ENCODE peak calls at places on chromosomes 6 and 20, in ten cellular contexts. One of them, this sample, is unnamed.

GRCh38 chr6:37516076-37516919 is 16.6 kb upstream of the CCDC167 start:
- DNase-seq in fibroblast of the aortic adventitia: no peak
- DNase-seq in OCI-LY7: peak; percentile 59
- DNase-seq in adrenal gland: peak; percentile 78
- DNase-seq in lung: peak; percentile 44
- DNase-seq in tibial artery: no peak
- DNase-seq in CD8-positive, alpha-beta T cell: peak; percentile 81
- DNase-seq in dorsolateral prefrontal cortex: peak; percentile 62
- DNase-seq in NB4: peak; percentile 58
- DNase-seq in left ventricle myocardium inferior: peak; percentile 31
- DNase-seq in this sample: no peak

GRCh38 chr20:9323622-9324021 is 190.8 kb upstream of the LAMP5 start:
- DNase-seq in fibroblast of the aortic adventitia: no peak
- DNase-seq in OCI-LY7: peak; percentile 1
- DNase-seq in adrenal gland: no peak
- DNase-seq in lung: no peak
- DNase-seq in tibial artery: no peak
- DNase-seq in CD8-positive, alpha-beta T cell: no peak
- DNase-seq in dorsolateral prefrontal cortex: peak; percentile 29
- DNase-seq in NB4: no peak
- DNase-seq in left ventricle myocardium inferior: no peak
- DNase-seq in this sample: peak; percentile 9

GRCh38 chr20:32445539-32446273 is 87.6 kb downstream of the ASXL1 start:
- DNase-seq in fibroblast of the aortic adventitia: no peak
- DNase-seq in OCI-LY7: no peak
- DNase-seq in adrenal gland: peak; percentile 19
- DNase-seq in lung: no peak
- DNase-seq in tibial artery: peak; percentile 61
- DNase-seq in CD8-positive, alpha-beta T cell: no peak
- DNase-seq in dorsolateral prefrontal cortex: peak; percentile 37
- DNase-seq in NB4: peak; percentile 87
- DNase-seq in left ventricle myocardium inferior: no peak
- DNase-seq in this sample: no peak

GRCh38 chr20:63895886-63896135 is 885 bp downstream of the DNAJC5 start:
- DNase-seq in fibroblast of the aortic adventitia: peak; percentile 30
- DNase-seq in OCI-LY7: peak; percentile 23
- DNase-seq in adrenal gland: no peak
- DNase-seq in lung: no peak
- DNase-seq in tibial artery: no peak
- DNase-seq in CD8-positive, alpha-beta T cell: no peak
- DNase-seq in dorsolateral prefrontal cortex: no peak
- DNase-seq in NB4: peak; percentile 53
- DNase-seq in left ventricle myocardium inferior: no peak
- DNase-seq in this sample: peak; percentile 27

GRCh38 chr6:36444470-36444869 is 1.7 kb downstream of the KCTD20 start:
- DNase-seq in fibroblast of the aortic adventitia: peak; percentile 98
- DNase-seq in OCI-LY7: no peak
- DNase-seq in adrenal gland: no peak
- DNase-seq in lung: no peak
- DNase-seq in tibial artery: no peak
- DNase-seq in CD8-positive, alpha-beta T cell: no peak
- DNase-seq in dorsolateral prefrontal cortex: no peak
- DNase-seq in NB4: no peak
- DNase-seq in left ventricle myocardium inferior: no peak
- DNase-seq in this sample: peak; percentile 91

GRCh38 chr20:63005862-63006564 is 751 bp downstream of the BHLHE23 start:
- DNase-seq in fibroblast of the aortic adventitia: no peak
- DNase-seq in OCI-LY7: no peak
- DNase-seq in adrenal gland: no peak
- DNase-seq in lung: no peak
- DNase-seq in tibial artery: no peak
- DNase-seq in CD8-positive, alpha-beta T cell: no peak
- DNase-seq in dorsolateral prefrontal cortex: no peak
- DNase-seq in NB4: no peak
- DNase-seq in left ventricle myocardium inferior: no peak
- DNase-seq in this sample: peak; percentile 18

GRCh38 chr6:4819706-4820283 is 43.6 kb downstream of the CDYL start:
- DNase-seq in fibroblast of the aortic adventitia: no peak
- DNase-seq in OCI-LY7: no peak
- DNase-seq in adrenal gland: no peak
- DNase-seq in lung: no peak
- DNase-seq in tibial artery: no peak
- DNase-seq in CD8-positive, alpha-beta T cell: no peak
- DNase-seq in dorsolateral prefrontal cortex: no peak
- DNase-seq in NB4: no peak
- DNase-seq in left ventricle myocardium inferior: no peak
- DNase-seq in this sample: peak; percentile 45

GRCh38 chr6:97026298-97026697 is 101.8 kb downstream of the KLHL32 start:
- DNase-seq in fibroblast of the aortic adventitia: no peak
- DNase-seq in OCI-LY7: no peak
- DNase-seq in adrenal gland: no peak
- DNase-seq in lung: no peak
- DNase-seq in tibial artery: no peak
- DNase-seq in CD8-positive, alpha-beta T cell: no peak
- DNase-seq in dorsolateral prefrontal cortex: no peak
- DNase-seq in NB4: no peak
- DNase-seq in left ventricle myocardium inferior: no peak
- DNase-seq in this sample: no peak

GRCh38 chr6:12034831-12035230 is 22.7 kb downstream of the HIVEP1 start:
- DNase-seq in fibroblast of the aortic adventitia: peak; percentile 23
- DNase-seq in OCI-LY7: no peak
- DNase-seq in adrenal gland: no peak
- DNase-seq in lung: no peak
- DNase-seq in tibial artery: no peak
- DNase-seq in CD8-positive, alpha-beta T cell: no peak
- DNase-seq in dorsolateral prefrontal cortex: no peak
- DNase-seq in NB4: no peak
- DNase-seq in left ventricle myocardium inferior: no peak
- DNase-seq in this sample: no peak

GRCh38 chr6:26576407-26576843 is 20.3 kb upstream of the ABT1 start:
- DNase-seq in fibroblast of the aortic adventitia: no peak
- DNase-seq in OCI-LY7: no peak
- DNase-seq in adrenal gland: no peak
- DNase-seq in lung: no peak
- DNase-seq in tibial artery: no peak
- DNase-seq in CD8-positive, alpha-beta T cell: no peak
- DNase-seq in dorsolateral prefrontal cortex: no peak
- DNase-seq in NB4: peak; percentile 57
- DNase-seq in left ventricle myocardium inferior: no peak
- DNase-seq in this sample: no peak

GRCh38 chr6:16236648-16237199 is 1.7 kb upstream of the GMPR start:
- DNase-seq in fibroblast of the aortic adventitia: peak; percentile 76
- DNase-seq in OCI-LY7: no peak
- DNase-seq in adrenal gland: peak; percentile 75
- DNase-seq in lung: peak; percentile 61
- DNase-seq in tibial artery: no peak
- DNase-seq in CD8-positive, alpha-beta T cell: no peak
- DNase-seq in dorsolateral prefrontal cortex: no peak
- DNase-seq in NB4: peak; percentile 49
- DNase-seq in left ventricle myocardium inferior: no peak
- DNase-seq in this sample: peak; percentile 75

GRCh38 chr6:35365599-35366596 is 23.5 kb downstream of the PPARD start:
- DNase-seq in fibroblast of the aortic adventitia: no peak
- DNase-seq in OCI-LY7: no peak
- DNase-seq in adrenal gland: no peak
- DNase-seq in lung: no peak
- DNase-seq in tibial artery: no peak
- DNase-seq in CD8-positive, alpha-beta T cell: no peak
- DNase-seq in dorsolateral prefrontal cortex: no peak
- DNase-seq in NB4: no peak
- DNase-seq in left ventricle myocardium inferior: no peak
- DNase-seq in this sample: peak; percentile 25

GRCh38 chr6:87925373-87926060 is 122.1 kb upstream of the SPACA1 start:
- DNase-seq in fibroblast of the aortic adventitia: no peak
- DNase-seq in OCI-LY7: peak; percentile 81
- DNase-seq in adrenal gland: no peak
- DNase-seq in lung: no peak
- DNase-seq in tibial artery: no peak
- DNase-seq in CD8-positive, alpha-beta T cell: no peak
- DNase-seq in dorsolateral prefrontal cortex: no peak
- DNase-seq in NB4: no peak
- DNase-seq in left ventricle myocardium inferior: no peak
- DNase-seq in this sample: no peak

GRCh38 chr6:133697666-133698065 is 191.2 kb upstream of the TCF21 start:
- DNase-seq in fibroblast of the aortic adventitia: peak; percentile 39
- DNase-seq in OCI-LY7: no peak
- DNase-seq in adrenal gland: no peak
- DNase-seq in lung: no peak
- DNase-seq in tibial artery: no peak
- DNase-seq in CD8-positive, alpha-beta T cell: no peak
- DNase-seq in dorsolateral prefrontal cortex: no peak
- DNase-seq in NB4: no peak
- DNase-seq in left ventricle myocardium inferior: no peak
- DNase-seq in this sample: peak; percentile 34

GRCh38 chr6:69578366-69578890 is 218.4 kb downstream of the LMBRD1 start:
- DNase-seq in fibroblast of the aortic adventitia: no peak
- DNase-seq in OCI-LY7: no peak
- DNase-seq in adrenal gland: no peak
- DNase-seq in lung: no peak
- DNase-seq in tibial artery: no peak
- DNase-seq in CD8-positive, alpha-beta T cell: no peak
- DNase-seq in dorsolateral prefrontal cortex: no peak
- DNase-seq in NB4: no peak
- DNase-seq in left ventricle myocardium inferior: no peak
- DNase-seq in this sample: no peak

GRCh38 chr6:40176117-40176516 is 241.9 kb upstream of the MOCS1 start:
- DNase-seq in fibroblast of the aortic adventitia: no peak
- DNase-seq in OCI-LY7: no peak
- DNase-seq in adrenal gland: no peak
- DNase-seq in lung: no peak
- DNase-seq in tibial artery: no peak
- DNase-seq in CD8-positive, alpha-beta T cell: no peak
- DNase-seq in dorsolateral prefrontal cortex: peak; percentile 30
- DNase-seq in NB4: no peak
- DNase-seq in left ventricle myocardium inferior: no peak
- DNase-seq in this sample: no peak
- H3K4me3 ChIP-seq in fibroblast of the aortic adventitia: no peak overlapping the region
- H3K4me3 ChIP-seq in OCI-LY7: no peak overlapping the region
- H3K4me3 ChIP-seq in adrenal gland: no peak overlapping the region
- H3K4me3 ChIP-seq in lung: no peak overlapping the region
- H3K4me3 ChIP-seq in tibial artery: no peak overlapping the region
- H3K4me3 ChIP-seq in CD8-positive, alpha-beta T cell: no peak overlapping the region
- H3K4me3 ChIP-seq in dorsolateral prefrontal cortex: no peak overlapping the region
- H3K4me3 ChIP-seq in NB4: no peak overlapping the region
- H3K4me3 ChIP-seq in left ventricle myocardium inferior: no peak overlapping the region
- H3K4me3 ChIP-seq in this sample: no peak overlapping the region

DNA sequence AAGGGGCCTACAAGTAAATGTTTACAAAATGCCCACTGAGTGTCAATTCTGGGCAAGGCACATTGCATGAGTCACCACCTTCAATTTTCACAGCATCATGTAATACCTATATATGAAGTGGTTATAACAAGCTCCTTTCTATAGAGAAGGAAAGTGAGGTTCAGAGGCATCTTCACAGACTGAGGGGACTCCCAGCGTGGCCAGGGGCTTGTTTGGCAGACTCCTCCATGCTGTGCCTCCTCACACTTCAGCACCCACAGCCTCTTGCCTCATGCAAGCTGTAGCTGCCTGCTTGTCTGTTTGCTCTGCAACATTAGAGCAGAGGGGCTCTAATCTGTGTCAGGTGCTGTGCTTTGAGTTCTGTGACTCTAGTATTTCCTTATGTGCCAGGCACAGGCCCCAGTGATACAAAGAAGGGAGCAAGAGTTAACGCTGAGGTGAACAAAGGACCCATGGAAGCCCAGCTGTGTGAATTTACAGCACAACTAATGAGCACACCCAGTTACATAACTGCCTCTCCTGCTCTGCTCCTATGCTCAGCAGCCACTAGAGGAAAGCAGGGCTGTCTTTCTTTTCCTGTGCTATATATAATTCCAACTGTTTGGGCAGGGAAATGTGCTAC is 72.3 kb downstream of the ZHX3 start:
- DNase-seq in fibroblast of the aortic adventitia: peak; percentile 47
- DNase-seq in OCI-LY7: no peak
- DNase-seq in adrenal gland: no peak
- DNase-seq in lung: no peak
- DNase-seq in tibial artery: no peak
- DNase-seq in CD8-positive, alpha-beta T cell: no peak
- DNase-seq in dorsolateral prefrontal cortex: no peak
- DNase-seq in NB4: no peak
- DNase-seq in left ventricle myocardium inferior: no peak
- DNase-seq in this sample: peak; percentile 43
- TF ChIP-seq CTCF in fibroblast of the aortic adventitia: peak; percentile 33
- TF ChIP-seq CTCF in OCI-LY7: no peak
- TF ChIP-seq CTCF in adrenal gland: peak; percentile 35
- TF ChIP-seq CTCF in lung: no peak
- TF ChIP-seq CTCF in tibial artery: peak; percentile 32
- TF ChIP-seq CTCF in CD8-positive, alpha-beta T cell: no peak
- TF ChIP-seq CTCF in dorsolateral prefrontal cortex: no peak
- TF ChIP-seq CTCF in NB4: no peak
- TF ChIP-seq CTCF in left ventricle myocardium inferior: peak; percentile 60
- TF ChIP-seq CTCF in this sample: peak; percentile 15

DNA sequence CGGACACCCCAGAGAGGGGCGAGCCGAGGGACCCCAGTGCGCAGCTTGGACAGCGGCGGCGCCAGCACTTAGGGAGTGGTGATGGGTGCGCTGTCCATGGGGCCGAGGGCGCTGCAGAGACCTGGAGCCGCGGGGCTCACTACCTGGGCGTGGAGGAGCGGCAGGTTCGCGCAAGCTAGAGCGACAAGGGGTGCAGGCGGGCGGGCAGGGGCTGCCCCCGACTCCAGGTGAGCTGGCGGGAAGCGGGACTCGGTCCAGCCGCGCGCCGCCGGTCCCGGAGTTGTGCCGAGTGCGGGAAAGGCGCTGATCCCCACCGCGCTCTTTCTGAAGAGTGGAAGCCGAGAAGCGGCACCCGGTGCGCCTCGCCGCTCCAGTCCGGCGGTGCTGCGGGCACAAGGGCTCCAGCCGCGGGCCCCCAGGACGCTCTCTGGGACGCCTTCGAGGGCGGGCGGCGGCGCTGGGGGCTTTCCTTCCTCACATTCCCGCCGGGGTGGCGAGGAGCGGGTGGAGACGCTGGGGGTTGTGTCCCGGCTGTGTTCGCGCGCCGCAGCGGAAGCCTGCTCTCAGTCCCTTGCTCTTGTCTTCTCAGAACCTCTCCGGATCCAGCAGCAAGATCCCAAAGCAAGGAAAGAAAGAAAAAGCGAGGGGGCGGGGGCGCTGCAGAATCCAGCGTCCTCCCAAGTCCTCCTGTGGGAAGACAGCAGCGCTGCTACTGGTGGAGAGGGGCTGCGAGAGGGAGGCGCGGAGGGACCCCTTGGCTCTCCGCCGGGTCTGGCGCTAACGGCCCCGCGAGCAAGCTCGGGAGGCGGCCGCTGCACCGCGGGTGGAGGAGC is at the start of gene B3GAT2:
- DNase-seq in fibroblast of the aortic adventitia: peak; percentile 16
- DNase-seq in OCI-LY7: no peak
- DNase-seq in adrenal gland: no peak
- DNase-seq in lung: no peak
- DNase-seq in tibial artery: peak; percentile 65
- DNase-seq in CD8-positive, alpha-beta T cell: no peak
- DNase-seq in dorsolateral prefrontal cortex: peak; percentile 49
- DNase-seq in NB4: no peak
- DNase-seq in left ventricle myocardium inferior: no peak
- DNase-seq in this sample: peak; percentile 26
- H3K4me3 ChIP-seq in fibroblast of the aortic adventitia: peak within 1 kb of the TSS; percentile 55
- H3K4me3 ChIP-seq in OCI-LY7: no peak within 1 kb of the TSS
- H3K4me3 ChIP-seq in adrenal gland: no peak within 1 kb of the TSS
- H3K4me3 ChIP-seq in lung: peak within 1 kb of the TSS; percentile 36
- H3K4me3 ChIP-seq in tibial artery: peak within 1 kb of the TSS; percentile 54
- H3K4me3 ChIP-seq in CD8-positive, alpha-beta T cell: peak within 1 kb of the TSS; percentile 72
- H3K4me3 ChIP-seq in dorsolateral prefrontal cortex: peak within 1 kb of the TSS; percentile 58
- H3K4me3 ChIP-seq in NB4: no peak within 1 kb of the TSS
- H3K4me3 ChIP-seq in left ventricle myocardium inferior: peak within 1 kb of the TSS; percentile 75
- H3K4me3 ChIP-seq in this sample: peak within 1 kb of the TSS; percentile 48

GRCh38 chr6:8481727-8482126 is 46.4 kb upstream of the SLC35B3 start:
- DNase-seq in fibroblast of the aortic adventitia: peak; percentile 2
- DNase-seq in OCI-LY7: no peak
- DNase-seq in adrenal gland: no peak
- DNase-seq in lung: no peak
- DNase-seq in tibial artery: no peak
- DNase-seq in CD8-positive, alpha-beta T cell: no peak
- DNase-seq in dorsolateral prefrontal cortex: no peak
- DNase-seq in NB4: peak; percentile 52
- DNase-seq in left ventricle myocardium inferior: no peak
- DNase-seq in this sample: peak; percentile 5
- TF ChIP-seq CTCF in fibroblast of the aortic adventitia: peak; percentile 17
- TF ChIP-seq CTCF in OCI-LY7: no peak
- TF ChIP-seq CTCF in adrenal gland: no peak
- TF ChIP-seq CTCF in lung: no peak
- TF ChIP-seq CTCF in tibial artery: no peak
- TF ChIP-seq CTCF in CD8-positive, alpha-beta T cell: no peak
- TF ChIP-seq CTCF in dorsolateral prefrontal cortex: no peak
- TF ChIP-seq CTCF in NB4: peak; percentile 71
- TF ChIP-seq CTCF in left ventricle myocardium inferior: no peak
- TF ChIP-seq CTCF in this sample: no peak

This sample was measured in cardiac fibroblast.